ENCODE peak calls at places on chromosomes 2 and 18, in four cellular contexts. P, V, T and B are unnamed samples.

GRCh38 chr2:241188386-241189092 is at the start of gene ANO7:
- DNase-seq in P (no peak), V (no peak), T (no peak), B (no peak)

GRCh38 chr2:152033146-152033545 is 65.7 kb downstream of the CACNB4 start:
- DNase-seq in P (no peak), V (no peak), T (no peak), B (no peak)

GRCh38 chr18:42233908-42234307 is 278.9 kb downstream of the PIK3C3 start:
- DNase-seq in P (no peak), V (no peak), T (no peak), B (no peak)

GRCh38 chr2:109257653-109258052 is 128.6 kb downstream of the SH3RF3 start:
- DNase-seq in P (no peak), V (no peak), T (no peak), B (no peak)

GRCh38 chr2:203453858-203454451 is 81.1 kb downstream of the RAPH1 start:
- DNase-seq in P (peak), V (peak), T (no peak), B (no peak)

GRCh38 chr18:5414546-5414945 is 119.0 kb upstream of the ZBTB14 start:
- DNase-seq in P (peak), V (no peak), T (peak), B (peak)

GRCh38 chr2:120227111-120227991 is 4.2 kb upstream of the TMEM185B start:
- DNase-seq in P (no peak), V (no peak), T (no peak), B (no peak)

GRCh38 chr2:49444005-49444404 is 289.7 kb upstream of the FSHR start:
- DNase-seq in P (no peak), V (no peak), T (no peak), B (no peak)

GRCh38 chr2:36507408-36507812 is 90.6 kb downstream of the FEZ2 start:
- DNase-seq in P (peak), V (peak), T (peak), B (peak)